ENCODE peak calls at places on chromosomes 7 and 10, in ten cellular contexts. One of them, this sample, is unnamed.

GRCh38 chr7:20647908-20648776 is 32.7 kb downstream of the ABCB5 start:
- DNase-seq in HCT116: peak
- DNase-seq in Calu3: peak
- DNase-seq in erythroblast: peak
- DNase-seq in NCI-H1694: no peak
- DNase-seq in activated T-helper 1 cell treated with Interleukin-2 at 50 U/mL for 16 hours: no peak
- DNase-seq in frontal cortex: no peak
- DNase-seq in ovary: no peak
- DNase-seq in left ventricle myocardium superior: no peak
- DNase-seq in activated CD8-positive, alpha-beta memory T cell treated with anti-CD3 and anti-CD28 coated beads, Interleukin-2, amount 50 U/mL, for 48 hours: no peak
- DNase-seq in this sample: no peak

GRCh38 chr7:124032369-124033092 is at the start of gene TMEM229A:
- DNase-seq in HCT116: no peak
- DNase-seq in Calu3: peak
- DNase-seq in erythroblast: no peak
- DNase-seq in NCI-H1694: peak
- DNase-seq in activated T-helper 1 cell treated with Interleukin-2 at 50 U/mL for 16 hours: no peak
- DNase-seq in frontal cortex: peak
- DNase-seq in ovary: peak
- DNase-seq in left ventricle myocardium superior: peak
- DNase-seq in activated CD8-positive, alpha-beta memory T cell treated with anti-CD3 and anti-CD28 coated beads, Interleukin-2, amount 50 U/mL, for 48 hours: peak
- DNase-seq in this sample: peak

GRCh38 chr7:125516194-125516593 is 586.6 kb upstream of the POT1 start:
- DNase-seq in HCT116: no peak
- DNase-seq in Calu3: no peak
- DNase-seq in erythroblast: no peak
- DNase-seq in NCI-H1694: peak
- DNase-seq in activated T-helper 1 cell treated with Interleukin-2 at 50 U/mL for 16 hours: no peak
- DNase-seq in frontal cortex: no peak
- DNase-seq in ovary: no peak
- DNase-seq in left ventricle myocardium superior: no peak
- DNase-seq in activated CD8-positive, alpha-beta memory T cell treated with anti-CD3 and anti-CD28 coated beads, Interleukin-2, amount 50 U/mL, for 48 hours: no peak
- DNase-seq in this sample: no peak

GRCh38 chr10:116385994-116386809 is 41.4 kb upstream of the PNLIPRP3 start:
- DNase-seq in HCT116: peak
- DNase-seq in Calu3: peak
- DNase-seq in erythroblast: peak
- DNase-seq in NCI-H1694: peak
- DNase-seq in activated T-helper 1 cell treated with Interleukin-2 at 50 U/mL for 16 hours: no peak
- DNase-seq in frontal cortex: no peak
- DNase-seq in ovary: no peak
- DNase-seq in left ventricle myocardium superior: no peak
- DNase-seq in activated CD8-positive, alpha-beta memory T cell treated with anti-CD3 and anti-CD28 coated beads, Interleukin-2, amount 50 U/mL, for 48 hours: no peak
- DNase-seq in this sample: no peak

GRCh38 chr7:47458057-47458456 is 123.9 kb downstream of the TNS3 start:
- DNase-seq in HCT116: no peak
- DNase-seq in Calu3: no peak
- DNase-seq in erythroblast: no peak
- DNase-seq in NCI-H1694: peak
- DNase-seq in activated T-helper 1 cell treated with Interleukin-2 at 50 U/mL for 16 hours: no peak
- DNase-seq in frontal cortex: peak
- DNase-seq in ovary: peak
- DNase-seq in left ventricle myocardium superior: peak
- DNase-seq in activated CD8-positive, alpha-beta memory T cell treated with anti-CD3 and anti-CD28 coated beads, Interleukin-2, amount 50 U/mL, for 48 hours: no peak
- DNase-seq in this sample: no peak

GRCh38 chr7:148058092-148058491 is 532.5 kb upstream of the C7orf33 start:
- DNase-seq in HCT116: no peak
- DNase-seq in Calu3: no peak
- DNase-seq in erythroblast: no peak
- DNase-seq in NCI-H1694: peak
- DNase-seq in activated T-helper 1 cell treated with Interleukin-2 at 50 U/mL for 16 hours: no peak
- DNase-seq in frontal cortex: no peak
- DNase-seq in ovary: no peak
- DNase-seq in left ventricle myocardium superior: no peak
- DNase-seq in activated CD8-positive, alpha-beta memory T cell treated with anti-CD3 and anti-CD28 coated beads, Interleukin-2, amount 50 U/mL, for 48 hours: no peak
- DNase-seq in this sample: no peak

GRCh38 chr10:6151087-6151977 is 51.4 kb upstream of the PFKFB3 start:
- DNase-seq in HCT116: no peak
- DNase-seq in Calu3: peak
- DNase-seq in erythroblast: peak
- DNase-seq in NCI-H1694: no peak
- DNase-seq in activated T-helper 1 cell treated with Interleukin-2 at 50 U/mL for 16 hours: no peak
- DNase-seq in frontal cortex: peak
- DNase-seq in ovary: peak
- DNase-seq in left ventricle myocardium superior: peak
- DNase-seq in activated CD8-positive, alpha-beta memory T cell treated with anti-CD3 and anti-CD28 coated beads, Interleukin-2, amount 50 U/mL, for 48 hours: no peak
- DNase-seq in this sample: peak

GRCh38 chr7:151869457-151869856 is 7.5 kb downstream of the PRKAG2 start:
- DNase-seq in HCT116: no peak
- DNase-seq in Calu3: no peak
- DNase-seq in erythroblast: no peak
- DNase-seq in NCI-H1694: no peak
- DNase-seq in activated T-helper 1 cell treated with Interleukin-2 at 50 U/mL for 16 hours: no peak
- DNase-seq in frontal cortex: no peak
- DNase-seq in ovary: no peak
- DNase-seq in left ventricle myocardium superior: no peak
- DNase-seq in activated CD8-positive, alpha-beta memory T cell treated with anti-CD3 and anti-CD28 coated beads, Interleukin-2, amount 50 U/mL, for 48 hours: no peak
- DNase-seq in this sample: no peak

GRCh38 chr7:77388055-77388454 is 28.1 kb downstream of the GSAP start:
- DNase-seq in HCT116: no peak
- DNase-seq in Calu3: no peak
- DNase-seq in erythroblast: no peak
- DNase-seq in NCI-H1694: no peak
- DNase-seq in activated T-helper 1 cell treated with Interleukin-2 at 50 U/mL for 16 hours: no peak
- DNase-seq in frontal cortex: no peak
- DNase-seq in ovary: no peak
- DNase-seq in left ventricle myocardium superior: no peak
- DNase-seq in activated CD8-positive, alpha-beta memory T cell treated with anti-CD3 and anti-CD28 coated beads, Interleukin-2, amount 50 U/mL, for 48 hours: no peak
- DNase-seq in this sample: no peak

This sample was measured in pancreas.